ENCODE peak calls at places on chromosomes 7 and 10, in nine cellular contexts. N is CD8-positive, alpha-beta T cell; H is K562; S is keratinocyte; P is right lobe of liver; J is hepatocyte; K is osteoblast; R is WERI-Rb-1; G is lower lobe of right lung. M is an unnamed sample.

GRCh38 chr10:3172081-3172445 is 519 bp downstream of the PITRM1 start:
- DNase-seq in G (no peak), P (no peak), K (peak), H (no peak), N (no peak), S (no peak), J (peak), R (no peak), M (no peak)

GRCh38 chr7:140684066-140684950 is 11.6 kb downstream of the ADCK2 start:
- DNase-seq in R (no peak), N (no peak), H (no peak), K (no peak), S (no peak), J (no peak), P (peak), G (no peak), M (no peak)

GRCh38 chr7:139044813-139045794 is 9.3 kb upstream of the ZC3HAV1L start:
- DNase-seq in G (no peak), N (no peak), S (no peak), P (no peak), J (no peak), R (no peak), K (no peak), H (peak), M (no peak)

GRCh38 chr10:118674226-118674919 is 78.9 kb upstream of the PRLHR start:
- DNase-seq in R (no peak), K (no peak), H (no peak), N (no peak), S (no peak), J (no peak), G (no peak), P (no peak), M (no peak)

GRCh38 chr10:132826524-132827422 is 40.8 kb upstream of the NKX6-2 start:
- DNase-seq in G (no peak), P (no peak), K (no peak), J (no peak), R (no peak), H (no peak), N (no peak), S (no peak), M (no peak)

GRCh38 chr10:103145860-103146466 is 47.1 kb downstream of the NT5C2 start:
- DNase-seq in G (no peak), K (no peak), J (peak), N (no peak), P (peak), S (no peak), H (no peak), R (no peak), M (peak)

GRCh38 chr7:50724526-50725520 is 57.9 kb downstream of the GRB10 start:
- DNase-seq in H (no peak), K (peak), J (no peak), R (no peak), G (no peak), N (no peak), P (no peak), S (no peak), M (no peak)

GRCh38 chr7:51138121-51139085 is 178.2 kb downstream of the COBL start:
- DNase-seq in S (no peak), G (no peak), K (no peak), P (no peak), J (no peak), H (no peak), R (no peak), N (no peak), M (no peak)

GRCh38 chr10:12350167-12350872 is 973 bp downstream of the CAMK1D start:
- DNase-seq in N (peak), G (peak), R (peak), J (peak), K (peak), P (peak), H (no peak), S (no peak), M (no peak)

GRCh38 chr7:102973096-102973802 is 60.4 kb downstream of the LRRC17 start:
- DNase-seq in H (peak), R (no peak), N (no peak), G (no peak), J (no peak), P (no peak), K (no peak), S (no peak), M (no peak)

GRCh38 chr7:127066974-127067373 is 185.8 kb downstream of the GRM8 start:
- DNase-seq in R (peak), S (no peak), P (peak), N (no peak), G (no peak), J (peak), K (no peak), H (no peak), M (no peak)
- TF ChIP-seq CTCF in R (peak), S (no peak), P (peak), N (no peak), G (no peak), J (peak), K (no peak), H (no peak), M (no peak)

GRCh38 chr7:7159063-7159645 is 23.2 kb upstream of the C1GALT1 start:
- DNase-seq in P (no peak), H (no peak), N (no peak), J (no peak), S (no peak), R (no peak), K (no peak), G (no peak), M (no peak)
- H3K4me3 ChIP-seq in P (no peak), H (no peak), N (peak), J (no peak), S (no peak), R (no peak), K (peak), G (no peak), M (no peak)

GRCh38 chr10:5467634-5468255 is 31.6 kb downstream of the CALML5 start:
- DNase-seq in H (no peak), K (peak), G (no peak), P (no peak), N (no peak), S (no peak), R (no peak), J (peak), M (no peak)

GRCh38 chr10:5466451-5466996 is 32.8 kb downstream of the CALML5 start:
- DNase-seq in H (peak), G (peak), R (no peak), N (no peak), K (peak), S (peak), P (peak), J (peak), M (no peak)

GRCh38 chr10:5469353-5470061 is 29.9 kb downstream of the CALML5 start:
- DNase-seq in P (no peak), H (no peak), J (no peak), K (peak), S (no peak), N (no peak), R (no peak), G (no peak), M (no peak)

GRCh38 chr10:5468262-5469106 is 30.9 kb downstream of the CALML5 start:
- DNase-seq in J (no peak), K (peak), P (no peak), S (no peak), H (no peak), N (no peak), R (no peak), G (no peak), M (no peak)

GRCh38 chr10:5470062-5470751 is 29.2 kb downstream of the CALML5 start:
- DNase-seq in N (no peak), K (no peak), S (no peak), R (no peak), H (no peak), P (no peak), G (no peak), J (no peak), M (no peak)
- H3K27ac ChIP-seq in N (no peak), K (no peak), S (no peak), R (no peak), H (peak), P (no peak), G (no peak), J (no peak), M (no peak)

GRCh38 chr10:24989867-24990266 is 26.1 kb downstream of the ENKUR start:
- DNase-seq in R (no peak), J (no peak), G (no peak), K (no peak), S (no peak), P (no peak), H (no peak), N (no peak), M (no peak)
- TF ChIP-seq CTCF in R (no peak), J (peak), G (no peak), K (peak), S (no peak), P (peak), H (peak), N (no peak), M (no peak)

DNA sequence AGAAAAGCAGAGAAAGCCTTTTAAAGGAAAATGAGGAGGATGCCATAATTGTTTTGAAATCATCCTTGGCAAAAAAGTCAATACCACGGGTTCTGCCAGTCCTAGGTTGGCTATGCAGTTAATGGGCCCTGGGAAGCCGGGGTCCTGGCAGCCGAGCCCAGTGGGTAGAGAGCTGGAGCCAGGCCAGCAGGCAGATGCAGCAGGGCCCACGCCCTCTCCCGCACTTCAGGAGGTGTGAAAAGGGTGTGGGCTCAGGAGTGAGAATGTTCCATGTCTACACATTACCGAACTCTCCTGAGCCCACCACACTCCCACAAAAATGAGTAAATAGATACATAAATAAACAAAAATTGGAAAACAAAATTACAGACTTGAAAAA is 18.6 kb downstream of the ANTXRL start:
- DNase-seq in S (no peak), P (peak), N (no peak), K (no peak), G (no peak), J (no peak), H (no peak), R (no peak), M (no peak)
- H3K4me3 ChIP-seq in S (no peak), P (no peak), N (no peak), K (no peak), G (no peak), J (no peak), H (no peak), R (no peak), M (no peak)

DNA sequence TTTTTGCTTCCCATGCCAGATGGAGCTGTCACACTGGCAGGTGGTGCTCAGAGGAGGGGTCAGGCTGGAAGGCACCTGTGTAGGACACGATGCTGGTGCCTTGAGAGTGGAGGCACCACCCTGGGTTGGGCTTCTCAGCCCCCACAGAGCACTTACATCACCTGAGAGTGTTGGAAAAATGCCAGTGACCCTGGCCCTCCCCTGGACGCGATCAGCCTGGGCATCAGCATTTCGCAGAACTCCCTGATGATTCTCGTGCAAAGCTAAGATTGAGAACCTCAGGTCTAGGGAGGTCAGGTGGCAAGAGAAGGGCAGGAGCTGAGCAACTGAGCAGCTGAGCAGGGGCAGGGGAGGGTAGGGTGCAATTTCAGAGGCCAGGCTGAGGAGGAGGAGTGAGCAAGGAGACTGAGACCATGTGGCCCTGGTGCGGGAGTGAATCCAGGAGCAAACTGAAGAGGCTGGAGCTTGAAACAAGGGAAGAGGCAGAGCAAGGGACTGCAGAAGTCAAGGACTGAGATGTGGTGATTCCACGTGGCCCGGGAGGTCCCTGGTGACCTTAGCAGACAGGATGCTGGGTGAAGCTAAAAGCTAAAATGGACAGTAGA is 24.7 kb upstream of the GRID1 start:
- DNase-seq in S (no peak), K (no peak), R (no peak), G (no peak), P (peak), N (no peak), J (no peak), H (no peak), M (no peak)
- H3K27ac ChIP-seq in S (no peak), K (no peak), R (no peak), G (no peak), P (no peak), N (no peak), J (no peak), H (no peak), M (no peak)

M was measured in gastrocnemius medialis.